ENCODE peak calls at places on chromosome 20, in eight cellular contexts. One of them, this sample, is unnamed.

GRCh38 chr20:4830212-4830607 is 108.5 kb downstream of the PRND start:
- DNase-seq in NT2/D1: no peak
- DNase-seq in T-cell: no peak
- DNase-seq in EH: no peak
- DNase-seq in OCI-LY7: no peak
- DNase-seq in colonic mucosa: no peak
- DNase-seq in HL-60: no peak
- DNase-seq in hypothalamus: no peak
- DNase-seq in this sample: no peak

GRCh38 chr20:58010666-58011065 is 217.8 kb downstream of the ANKRD60 start:
- DNase-seq in T-cell: no peak
- DNase-seq in colonic mucosa: peak; percentile 16
- DNase-seq in hypothalamus: no peak
- DNase-seq in OCI-LY7: no peak
- DNase-seq in EH: no peak
- DNase-seq in HL-60: no peak
- DNase-seq in NT2/D1: no peak
- DNase-seq in this sample: no peak

GRCh38 chr20:20318318-20319161 is 49.4 kb upstream of the INSM1 start:
- DNase-seq in OCI-LY7: no peak
- DNase-seq in T-cell: no peak
- DNase-seq in EH: no peak
- DNase-seq in hypothalamus: no peak
- DNase-seq in HL-60: peak; percentile 82
- DNase-seq in NT2/D1: no peak
- DNase-seq in colonic mucosa: no peak
- DNase-seq in this sample: peak; percentile 2

GRCh38 chr20:10603971-10604864 is 69.6 kb downstream of the JAG1 start:
- DNase-seq in OCI-LY7: no peak
- DNase-seq in HL-60: no peak
- DNase-seq in EH: peak; percentile 98
- DNase-seq in T-cell: no peak
- DNase-seq in colonic mucosa: no peak
- DNase-seq in hypothalamus: peak; percentile 7
- DNase-seq in NT2/D1: no peak
- DNase-seq in this sample: peak; percentile 90

GRCh38 chr20:32457476-32457986 is 99.4 kb downstream of the ASXL1 start:
- DNase-seq in HL-60: no peak
- DNase-seq in EH: peak; percentile 80
- DNase-seq in T-cell: no peak
- DNase-seq in OCI-LY7: no peak
- DNase-seq in hypothalamus: peak; percentile 81
- DNase-seq in colonic mucosa: no peak
- DNase-seq in NT2/D1: peak; percentile 82
- DNase-seq in this sample: peak; percentile 65

GRCh38 chr20:17511401-17511800 is 19.8 kb downstream of the BFSP1 start:
- DNase-seq in NT2/D1: no peak
- DNase-seq in HL-60: no peak
- DNase-seq in hypothalamus: no peak
- DNase-seq in colonic mucosa: no peak
- DNase-seq in EH: no peak
- DNase-seq in T-cell: no peak
- DNase-seq in OCI-LY7: no peak
- DNase-seq in this sample: no peak

GRCh38 chr20:59222239-59222981 is 58.8 kb downstream of the ZNF831 start:
- DNase-seq in NT2/D1: peak; percentile 66
- DNase-seq in HL-60: no peak
- DNase-seq in colonic mucosa: peak; percentile 86
- DNase-seq in hypothalamus: peak; percentile 62
- DNase-seq in T-cell: peak; percentile 66
- DNase-seq in OCI-LY7: peak; percentile 63
- DNase-seq in EH: peak; percentile 64
- DNase-seq in this sample: peak; percentile 83

GRCh38 chr20:3233991-3234498 is 4.9 kb downstream of the SLC4A11 start:
- DNase-seq in colonic mucosa: no peak
- DNase-seq in T-cell: no peak
- DNase-seq in OCI-LY7: no peak
- DNase-seq in EH: no peak
- DNase-seq in NT2/D1: no peak
- DNase-seq in hypothalamus: no peak
- DNase-seq in HL-60: no peak
- DNase-seq in this sample: no peak

GRCh38 chr20:36745234-36745926 is 510 bp downstream of the NDRG3 start:
- DNase-seq in OCI-LY7: peak; percentile 69
- DNase-seq in colonic mucosa: peak; percentile 44
- DNase-seq in EH: peak; percentile 13
- DNase-seq in NT2/D1: no peak
- DNase-seq in T-cell: no peak
- DNase-seq in hypothalamus: peak; percentile 19
- DNase-seq in HL-60: no peak
- DNase-seq in this sample: peak; percentile 16

GRCh38 chr20:50834599-50835005 is 39.7 kb downstream of the BCAS4 start:
- DNase-seq in OCI-LY7: no peak
- DNase-seq in HL-60: no peak
- DNase-seq in EH: peak; percentile 97
- DNase-seq in colonic mucosa: no peak
- DNase-seq in T-cell: no peak
- DNase-seq in NT2/D1: no peak
- DNase-seq in hypothalamus: no peak
- DNase-seq in this sample: peak; percentile 84

GRCh38 chr20:8646026-8646425 is 422.9 kb upstream of the PLCB4 start:
- DNase-seq in OCI-LY7: no peak
- DNase-seq in EH: peak; percentile 88
- DNase-seq in HL-60: no peak
- DNase-seq in colonic mucosa: no peak
- DNase-seq in NT2/D1: no peak
- DNase-seq in T-cell: no peak
- DNase-seq in hypothalamus: no peak
- DNase-seq in this sample: no peak

GRCh38 chr20:58763076-58763475 is 70.5 kb downstream of the NPEPL1 start:
- DNase-seq in HL-60: no peak
- DNase-seq in NT2/D1: no peak
- DNase-seq in OCI-LY7: no peak
- DNase-seq in EH: no peak
- DNase-seq in T-cell: no peak
- DNase-seq in colonic mucosa: no peak
- DNase-seq in hypothalamus: no peak
- DNase-seq in this sample: no peak

GRCh38 chr20:13341737-13342393 is 120.8 kb downstream of the ISM1 start:
- DNase-seq in NT2/D1: no peak
- DNase-seq in EH: no peak
- DNase-seq in colonic mucosa: no peak
- DNase-seq in T-cell: no peak
- DNase-seq in HL-60: no peak
- DNase-seq in hypothalamus: no peak
- DNase-seq in OCI-LY7: no peak
- DNase-seq in this sample: no peak

GRCh38 chr20:50704971-50705370 is 13.6 kb upstream of the RIPOR3 start:
- DNase-seq in T-cell: no peak
- DNase-seq in EH: peak; percentile 38
- DNase-seq in HL-60: no peak
- DNase-seq in hypothalamus: no peak
- DNase-seq in NT2/D1: no peak
- DNase-seq in OCI-LY7: no peak
- DNase-seq in colonic mucosa: no peak
- DNase-seq in this sample: peak; percentile 83

GRCh38 chr20:62382306-62383198 is 4.4 kb upstream of the RPS21 start:
- DNase-seq in NT2/D1: peak; percentile 87
- DNase-seq in OCI-LY7: peak; percentile 87
- DNase-seq in EH: peak; percentile 73
- DNase-seq in T-cell: peak; percentile 64
- DNase-seq in colonic mucosa: peak; percentile 77
- DNase-seq in hypothalamus: peak; percentile 72
- DNase-seq in HL-60: no peak
- DNase-seq in this sample: peak; percentile 85

GRCh38 chr20:32526561-32526960 is 58.6 kb downstream of the NOL4L start:
- DNase-seq in EH: no peak
- DNase-seq in colonic mucosa: no peak
- DNase-seq in OCI-LY7: no peak
- DNase-seq in NT2/D1: no peak
- DNase-seq in T-cell: no peak
- DNase-seq in HL-60: no peak
- DNase-seq in hypothalamus: no peak
- DNase-seq in this sample: no peak